ENCODE peak calls at places on chromosomes 5 and 9, in four cellular contexts. A is SK-N-SH, B is H1, U is K562. J is an unnamed sample.

GRCh38 chr9:107866912-107867311 is 377.3 kb upstream of the KLF4 start:
- DNase-seq in U (no peak), A (no peak), B (no peak), J (no peak)

GRCh38 chr9:20292002-20292401 is 330.3 kb downstream of the MLLT3 start:
- DNase-seq in A (peak), B (no peak), U (peak), J (no peak)

GRCh38 chr5:142000709-142001484 is 11.9 kb downstream of the GNPDA1 start:
- DNase-seq in A (no peak), B (no peak), U (no peak), J (peak)

GRCh38 chr5:158609729-158610128 is 490.0 kb downstream of the EBF1 start:
- DNase-seq in B (no peak), U (no peak), A (no peak), J (no peak)

GRCh38 chr5:127697894-127698600 is 5.1 kb upstream of the CCDC192 start:
- DNase-seq in B (no peak), A (no peak), U (no peak), J (no peak)

GRCh38 chr5:122612901-122613300 is 162.0 kb upstream of the SNX2 start:
- DNase-seq in U (no peak), A (no peak), B (no peak), J (no peak)

GRCh38 chr5:139655727-139656271 is 7.7 kb downstream of the CXXC5 start:
- DNase-seq in U (no peak), B (no peak), A (peak), J (no peak)

GRCh38 chr5:98428806-98429205 is 344.7 kb upstream of the RGMB start:
- DNase-seq in A (no peak), B (no peak), U (no peak), J (no peak)

GRCh38 chr5:158739941-158740340 is 359.8 kb downstream of the EBF1 start:
- DNase-seq in B (no peak), A (no peak), U (no peak), J (peak)

GRCh38 chr9:132575005-132575609 is 7.3 kb upstream of the BARHL1 start:
- DNase-seq in A (peak), U (peak), B (no peak), J (peak)

GRCh38 chr9:132571806-132572600 is 10.4 kb upstream of the BARHL1 start:
- DNase-seq in A (no peak), U (no peak), B (no peak), J (no peak)

GRCh38 chr9:132575811-132576210 is 6.6 kb upstream of the BARHL1 start:
- DNase-seq in B (no peak), U (no peak), A (no peak), J (no peak)

GRCh38 chr9:132577119-132577518 is 5.3 kb upstream of the BARHL1 start:
- DNase-seq in A (no peak), B (no peak), U (no peak), J (no peak)

DNA sequence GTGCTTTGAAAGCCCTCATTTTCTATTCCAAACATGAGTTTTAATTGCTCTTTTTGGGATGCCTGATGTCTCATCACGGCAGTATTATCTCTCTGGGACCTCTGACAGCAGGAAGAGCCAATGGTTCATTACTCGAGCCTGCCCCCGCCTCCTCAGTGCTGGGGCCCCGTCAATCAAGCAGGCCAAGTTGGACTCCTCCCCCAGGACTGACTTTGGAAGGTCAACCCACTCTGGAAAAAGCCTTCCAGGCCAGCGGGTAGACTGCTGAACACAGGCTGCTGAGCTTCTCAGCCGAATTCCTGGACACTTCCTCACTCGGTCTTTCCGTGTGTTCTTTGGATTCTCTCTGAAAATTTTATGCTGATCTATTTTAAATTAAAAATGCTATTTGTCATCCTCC is 9.5 kb upstream of the BARHL1 start:
- DNase-seq in A (no peak), B (no peak), U (peak), J (no peak)
- TF ChIP-seq TEAD4 in A (no peak), B (no peak), U (no peak), J (no peak)

DNA sequence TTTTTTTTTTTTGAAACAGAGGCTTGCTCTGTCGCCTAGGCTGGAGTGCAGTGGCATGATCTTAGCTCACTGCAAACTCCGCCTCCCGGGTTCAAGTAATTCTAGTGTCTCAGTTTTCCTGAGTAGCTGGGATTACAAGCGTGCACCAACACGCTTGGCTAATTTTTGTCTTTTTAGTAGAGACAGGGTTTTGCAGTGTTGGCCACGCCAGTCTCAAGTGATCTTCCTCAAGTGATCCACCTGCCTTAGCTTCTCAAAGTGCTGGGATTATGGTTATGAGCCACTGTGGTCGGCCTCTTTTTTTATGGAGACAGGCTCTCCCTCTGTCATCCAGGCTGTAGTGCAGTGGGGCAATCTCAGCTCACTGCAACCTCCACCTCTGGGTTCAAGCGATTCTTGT is 82.9 kb downstream of the RAB24 start:
- DNase-seq in U (no peak), A (no peak), B (no peak), J (no peak)
- TF ChIP-seq TEAD4 in U (no peak), A (no peak), B (no peak), J (no peak)

GRCh38 chr5:154406231-154406630 is 39.6 kb upstream of the SAP30L start:
- DNase-seq in B (no peak), U (no peak), A (no peak), J (no peak)
- TF ChIP-seq TEAD4 in B (no peak), U (no peak), A (no peak), J (no peak)

GRCh38 chr5:14834584-14835540 is 36.7 kb downstream of the ANKH start:
- DNase-seq in U (no peak), B (no peak), A (no peak), J (no peak)
- TF ChIP-seq TEAD4 in U (no peak), B (no peak), A (no peak), J (no peak)

GRCh38 chr9:16726718-16727451 is 143.6 kb downstream of the BNC2 start:
- DNase-seq in B (no peak), A (peak), U (no peak), J (peak)
- TF ChIP-seq TEAD4 in B (peak), A (no peak), U (no peak), J (no peak)

GRCh38 chr5:21613971-21614488 is 1239.1 kb downstream of the CDH12 start:
- DNase-seq in U (no peak), A (no peak), B (no peak), J (peak)
- TF ChIP-seq TEAD4 in U (no peak), A (no peak), B (peak), J (no peak)

GRCh38 chr5:96062836-96063235 is 101.2 kb upstream of the ELL2 start:
- DNase-seq in U (no peak), B (no peak), A (no peak), J (no peak)

GRCh38 chr5:96053063-96053735 is 91.5 kb upstream of the ELL2 start:
- DNase-seq in B (no peak), A (no peak), U (no peak), J (no peak)

GRCh38 chr5:96054272-96055030 is 92.8 kb upstream of the ELL2 start:
- DNase-seq in U (no peak), A (no peak), B (no peak), J (no peak)

GRCh38 chr5:96052374-96052773 is 90.7 kb upstream of the ELL2 start:
- DNase-seq in U (no peak), A (no peak), B (no peak), J (no peak)

DNA sequence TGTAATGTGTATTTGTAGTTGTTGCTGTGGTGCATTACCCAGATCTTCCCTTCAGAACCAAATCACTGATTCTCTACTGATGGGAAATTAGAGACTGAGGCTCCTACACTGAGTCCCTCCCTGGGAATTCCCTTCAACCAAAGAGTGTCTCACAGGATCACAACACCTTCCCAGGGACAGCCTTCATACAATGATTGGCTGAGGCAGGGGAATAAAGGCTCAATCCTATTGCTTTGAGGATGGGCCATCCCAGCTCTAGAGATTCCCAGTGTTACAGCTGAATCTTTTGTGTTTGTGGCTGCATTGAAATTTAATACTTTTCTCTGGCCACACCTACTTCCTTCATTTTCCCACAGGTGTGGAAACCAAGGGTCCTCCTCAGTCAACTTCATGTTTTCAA is 96.4 kb upstream of the ELL2 start:
- DNase-seq in A (no peak), B (no peak), U (no peak), J (no peak)
- TF ChIP-seq TEAD4 in A (no peak), B (no peak), U (no peak), J (no peak)

DNA sequence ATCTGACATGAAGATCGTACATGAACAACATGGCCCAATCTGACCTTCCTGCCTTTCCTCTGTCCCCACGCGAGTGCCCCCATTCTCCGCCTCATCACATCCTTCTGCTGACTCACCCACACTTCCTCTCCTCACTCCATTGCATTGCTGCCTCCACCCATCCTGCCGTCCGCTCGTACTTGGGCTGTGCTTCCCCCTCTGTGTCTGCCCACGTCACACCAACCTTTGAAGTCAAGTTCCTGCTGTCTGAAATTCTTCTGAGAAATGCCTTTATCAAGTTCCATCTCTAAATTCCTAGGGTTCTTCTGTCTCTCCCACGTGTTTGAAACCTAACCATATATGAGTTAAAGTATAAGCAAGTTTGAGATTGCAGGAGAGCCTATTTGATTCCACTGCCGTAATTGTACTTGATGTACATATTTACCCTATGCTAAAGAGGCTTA is 18.0 kb upstream of the STARD4 start:
- DNase-seq in B (no peak), U (peak), A (no peak), J (no peak)
- TF ChIP-seq TEAD4 in B (no peak), U (no peak), A (no peak), J (no peak)

GRCh38 chr9:92270511-92270910 is 23.0 kb downstream of the IARS1 start:
- DNase-seq in B (no peak), U (no peak), A (no peak), J (no peak)

GRCh38 chr9:92279302-92279701 is 14.2 kb downstream of the IARS1 start:
- DNase-seq in A (no peak), U (no peak), B (no peak), J (no peak)

GRCh38 chr9:92276223-92277007 is 17.1 kb downstream of the IARS1 start:
- DNase-seq in A (no peak), U (no peak), B (no peak), J (no peak)

GRCh38 chr9:92278117-92278516 is 15.4 kb downstream of the IARS1 start:
- DNase-seq in B (no peak), U (no peak), A (no peak), J (no peak)

DNA sequence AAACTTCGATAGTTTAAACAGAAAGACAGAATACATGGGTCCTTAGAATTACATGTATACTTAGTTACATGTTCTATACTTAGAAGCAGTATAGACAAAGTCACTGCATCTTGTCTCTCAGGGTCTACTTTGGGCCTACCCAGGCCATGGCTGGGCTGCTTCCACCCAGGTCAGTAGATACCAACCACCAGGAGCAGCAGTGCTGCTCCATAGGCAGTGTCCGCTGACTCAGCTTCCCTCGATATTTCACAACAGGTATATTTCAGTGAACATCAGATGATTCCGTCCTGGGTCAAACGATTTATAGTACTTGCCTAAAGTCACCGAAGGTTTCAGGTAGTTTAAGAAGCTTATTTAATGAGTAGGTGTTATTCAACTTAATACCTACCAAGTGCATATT is 18.0 kb downstream of the IARS1 start:
- DNase-seq in A (no peak), U (no peak), B (no peak), J (no peak)
- TF ChIP-seq TEAD4 in A (no peak), U (no peak), B (no peak), J (no peak)